ENCODE peak calls at places on chromosomes 1 and 21, in ten cellular contexts. One of them, this sample, is unnamed.

GRCh38 chr1:204443871-204444581 is 32.4 kb upstream of the PPP1R15B start:
- DNase-seq in neural progenitor cell: no peak
- DNase-seq in bronchial epithelial cell: peak; percentile 96
- DNase-seq in dorsolateral prefrontal cortex: no peak
- DNase-seq in upper lobe of right lung: no peak
- DNase-seq in WTC11: no peak
- DNase-seq in fibroblast of the aortic adventitia: no peak
- DNase-seq in omental fat pad: no peak
- DNase-seq in H9: no peak
- DNase-seq in fibroblast of lung: no peak
- DNase-seq in this sample: no peak

GRCh38 chr1:229310833-229311232 is 32.0 kb downstream of the CCSAP start:
- DNase-seq in fibroblast of lung: peak; percentile 24
- DNase-seq in dorsolateral prefrontal cortex: no peak
- DNase-seq in fibroblast of the aortic adventitia: peak; percentile 12
- DNase-seq in H9: no peak
- DNase-seq in WTC11: no peak
- DNase-seq in omental fat pad: no peak
- DNase-seq in neural progenitor cell: no peak
- DNase-seq in bronchial epithelial cell: no peak
- DNase-seq in upper lobe of right lung: no peak
- DNase-seq in this sample: no peak

GRCh38 chr1:5909576-5910275 is 82.5 kb downstream of the NPHP4 start:
- DNase-seq in neural progenitor cell: no peak
- DNase-seq in upper lobe of right lung: no peak
- DNase-seq in H9: peak; percentile 25
- DNase-seq in bronchial epithelial cell: no peak
- DNase-seq in omental fat pad: no peak
- DNase-seq in fibroblast of the aortic adventitia: no peak
- DNase-seq in dorsolateral prefrontal cortex: no peak
- DNase-seq in WTC11: no peak
- DNase-seq in fibroblast of lung: no peak
- DNase-seq in this sample: no peak

GRCh38 chr1:57520743-57521142 is 96.9 kb upstream of the DAB1 start:
- DNase-seq in H9: no peak
- DNase-seq in neural progenitor cell: no peak
- DNase-seq in WTC11: no peak
- DNase-seq in dorsolateral prefrontal cortex: no peak
- DNase-seq in upper lobe of right lung: no peak
- DNase-seq in bronchial epithelial cell: no peak
- DNase-seq in omental fat pad: no peak
- DNase-seq in fibroblast of the aortic adventitia: no peak
- DNase-seq in fibroblast of lung: no peak
- DNase-seq in this sample: no peak

GRCh38 chr1:183506561-183506960 is 34.3 kb downstream of the SMG7 start:
- DNase-seq in upper lobe of right lung: no peak
- DNase-seq in bronchial epithelial cell: no peak
- DNase-seq in fibroblast of the aortic adventitia: no peak
- DNase-seq in fibroblast of lung: no peak
- DNase-seq in neural progenitor cell: no peak
- DNase-seq in dorsolateral prefrontal cortex: no peak
- DNase-seq in H9: no peak
- DNase-seq in omental fat pad: no peak
- DNase-seq in WTC11: no peak
- DNase-seq in this sample: no peak

GRCh38 chr1:77636864-77637263 is 45.6 kb downstream of the ZZZ3 start:
- DNase-seq in dorsolateral prefrontal cortex: no peak
- DNase-seq in H9: peak; percentile 34
- DNase-seq in omental fat pad: no peak
- DNase-seq in neural progenitor cell: no peak
- DNase-seq in WTC11: no peak
- DNase-seq in upper lobe of right lung: no peak
- DNase-seq in fibroblast of the aortic adventitia: no peak
- DNase-seq in bronchial epithelial cell: peak; percentile 23
- DNase-seq in fibroblast of lung: no peak
- DNase-seq in this sample: no peak

GRCh38 chr1:203328714-203329122 is 22.2 kb downstream of the FMOD start:
- DNase-seq in H9: no peak
- DNase-seq in WTC11: peak; percentile 21
- DNase-seq in upper lobe of right lung: peak; percentile 67
- DNase-seq in neural progenitor cell: peak; percentile 80
- DNase-seq in bronchial epithelial cell: peak; percentile 51
- DNase-seq in dorsolateral prefrontal cortex: no peak
- DNase-seq in fibroblast of the aortic adventitia: no peak
- DNase-seq in fibroblast of lung: no peak
- DNase-seq in omental fat pad: no peak
- DNase-seq in this sample: no peak

GRCh38 chr1:185342672-185343259 is 25.7 kb upstream of the IVNS1ABP start:
- DNase-seq in WTC11: no peak
- DNase-seq in fibroblast of the aortic adventitia: no peak
- DNase-seq in bronchial epithelial cell: no peak
- DNase-seq in omental fat pad: no peak
- DNase-seq in H9: no peak
- DNase-seq in neural progenitor cell: no peak
- DNase-seq in dorsolateral prefrontal cortex: no peak
- DNase-seq in upper lobe of right lung: no peak
- DNase-seq in fibroblast of lung: no peak
- DNase-seq in this sample: no peak

GRCh38 chr1:184684285-184685077 is 70.2 kb downstream of the EDEM3 start:
- DNase-seq in dorsolateral prefrontal cortex: peak; percentile 69
- DNase-seq in fibroblast of lung: peak; percentile 44
- DNase-seq in fibroblast of the aortic adventitia: peak; percentile 24
- DNase-seq in upper lobe of right lung: no peak
- DNase-seq in omental fat pad: no peak
- DNase-seq in neural progenitor cell: no peak
- DNase-seq in bronchial epithelial cell: no peak
- DNase-seq in H9: no peak
- DNase-seq in WTC11: no peak
- DNase-seq in this sample: no peak

GRCh38 chr1:96804649-96805048 is 83.1 kb downstream of the PTBP2 start:
- DNase-seq in upper lobe of right lung: no peak
- DNase-seq in neural progenitor cell: no peak
- DNase-seq in fibroblast of the aortic adventitia: no peak
- DNase-seq in fibroblast of lung: peak; percentile 25
- DNase-seq in WTC11: no peak
- DNase-seq in bronchial epithelial cell: no peak
- DNase-seq in omental fat pad: no peak
- DNase-seq in H9: no peak
- DNase-seq in dorsolateral prefrontal cortex: no peak
- DNase-seq in this sample: no peak

GRCh38 chr1:186139706-186140105 is 235.3 kb downstream of the TPR start:
- DNase-seq in neural progenitor cell: no peak
- DNase-seq in upper lobe of right lung: no peak
- DNase-seq in omental fat pad: no peak
- DNase-seq in dorsolateral prefrontal cortex: no peak
- DNase-seq in fibroblast of lung: peak; percentile 4
- DNase-seq in fibroblast of the aortic adventitia: peak; percentile 76
- DNase-seq in WTC11: no peak
- DNase-seq in H9: no peak
- DNase-seq in bronchial epithelial cell: no peak
- DNase-seq in this sample: no peak

GRCh38 chr1:17892225-17892624 is 137.1 kb downstream of the ACTL8 start:
- DNase-seq in fibroblast of the aortic adventitia: no peak
- DNase-seq in upper lobe of right lung: peak; percentile 62
- DNase-seq in neural progenitor cell: no peak
- DNase-seq in WTC11: no peak
- DNase-seq in dorsolateral prefrontal cortex: no peak
- DNase-seq in omental fat pad: no peak
- DNase-seq in fibroblast of lung: no peak
- DNase-seq in H9: no peak
- DNase-seq in bronchial epithelial cell: no peak
- DNase-seq in this sample: no peak

GRCh38 chr1:156860113-156860638 is 489 bp upstream of the NTRK1 start:
- DNase-seq in dorsolateral prefrontal cortex: peak; percentile 44
- DNase-seq in fibroblast of the aortic adventitia: peak; percentile 41
- DNase-seq in fibroblast of lung: peak; percentile 39
- DNase-seq in neural progenitor cell: peak; percentile 88
- DNase-seq in H9: peak; percentile 71
- DNase-seq in omental fat pad: no peak
- DNase-seq in WTC11: peak; percentile 76
- DNase-seq in upper lobe of right lung: no peak
- DNase-seq in bronchial epithelial cell: no peak
- DNase-seq in this sample: peak; percentile 39

GRCh38 chr1:211009944-211010343 is 124.0 kb downstream of the KCNH1 start:
- DNase-seq in bronchial epithelial cell: no peak
- DNase-seq in H9: no peak
- DNase-seq in upper lobe of right lung: no peak
- DNase-seq in omental fat pad: no peak
- DNase-seq in WTC11: no peak
- DNase-seq in fibroblast of the aortic adventitia: no peak
- DNase-seq in fibroblast of lung: no peak
- DNase-seq in neural progenitor cell: no peak
- DNase-seq in dorsolateral prefrontal cortex: no peak
- DNase-seq in this sample: no peak
- TF ChIP-seq CTCF in bronchial epithelial cell: no peak
- TF ChIP-seq CTCF in H9: no peak
- TF ChIP-seq CTCF in upper lobe of right lung: no peak
- TF ChIP-seq CTCF in omental fat pad: no peak
- TF ChIP-seq CTCF in WTC11: no peak
- TF ChIP-seq CTCF in fibroblast of the aortic adventitia: no peak
- TF ChIP-seq CTCF in fibroblast of lung: no peak
- TF ChIP-seq CTCF in neural progenitor cell: peak; percentile 6
- TF ChIP-seq CTCF in dorsolateral prefrontal cortex: no peak
- TF ChIP-seq CTCF in this sample: no peak

DNA sequence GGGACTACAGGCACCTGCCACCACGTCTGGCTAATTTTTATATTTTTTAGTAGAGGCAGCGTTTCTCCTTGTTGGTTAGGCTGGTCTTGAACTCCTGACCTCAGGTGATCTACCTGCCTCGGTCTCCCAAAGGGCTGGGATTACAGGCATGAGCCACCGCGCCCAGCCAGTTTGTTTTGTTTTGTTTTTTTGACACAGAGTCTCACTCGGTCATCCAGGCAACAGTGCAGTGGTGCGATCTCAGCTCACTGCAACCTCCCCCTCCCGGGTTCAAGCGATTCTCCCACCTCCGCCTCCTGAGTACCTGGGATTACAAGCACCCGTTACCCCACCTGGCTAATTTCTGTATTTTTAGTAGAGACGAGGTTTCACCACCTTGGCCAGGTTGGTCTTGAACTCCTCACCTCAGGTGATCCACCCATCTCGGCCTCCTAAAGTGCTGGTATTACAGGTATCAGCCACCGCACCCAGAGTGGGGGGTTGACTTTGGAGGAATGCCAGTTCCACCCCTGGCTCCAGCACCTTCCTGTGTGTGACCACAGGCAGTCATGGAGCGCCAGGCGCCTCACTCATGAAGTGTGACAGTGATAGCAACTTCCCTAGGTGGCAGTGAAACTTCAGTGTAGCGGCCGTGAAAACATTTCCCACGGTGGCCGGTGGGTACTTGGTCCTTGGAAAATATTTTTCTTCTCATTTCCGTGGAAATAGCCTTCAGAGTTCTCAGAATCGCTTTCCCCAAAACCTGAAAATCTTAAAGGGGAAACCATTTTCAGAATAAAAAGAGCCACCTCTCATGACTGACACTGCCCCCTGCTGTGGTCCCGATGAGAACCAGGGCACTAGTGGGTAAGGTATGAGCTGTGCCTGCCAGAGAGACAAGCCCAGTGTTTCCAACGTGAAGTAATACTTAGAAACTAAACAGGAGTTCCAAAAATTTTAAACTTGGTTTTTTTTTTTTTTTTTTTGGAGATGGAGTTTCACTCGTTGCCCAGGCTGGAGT is 48.6 kb downstream of the WDR4 start:
- DNase-seq in H9: no peak
- DNase-seq in fibroblast of lung: no peak
- DNase-seq in fibroblast of the aortic adventitia: no peak
- DNase-seq in neural progenitor cell: no peak
- DNase-seq in bronchial epithelial cell: no peak
- DNase-seq in omental fat pad: no peak
- DNase-seq in WTC11: no peak
- DNase-seq in dorsolateral prefrontal cortex: no peak
- DNase-seq in upper lobe of right lung: peak; percentile 61
- DNase-seq in this sample: no peak
- TF ChIP-seq CTCF in H9: no peak
- TF ChIP-seq CTCF in fibroblast of lung: peak; percentile 14
- TF ChIP-seq CTCF in fibroblast of the aortic adventitia: no peak
- TF ChIP-seq CTCF in neural progenitor cell: no peak
- TF ChIP-seq CTCF in bronchial epithelial cell: no peak
- TF ChIP-seq CTCF in omental fat pad: no peak
- TF ChIP-seq CTCF in WTC11: no peak
- TF ChIP-seq CTCF in dorsolateral prefrontal cortex: peak; percentile 15
- TF ChIP-seq CTCF in upper lobe of right lung: peak; percentile 14
- TF ChIP-seq CTCF in this sample: no peak

GRCh38 chr1:65457868-65458267 is 37.4 kb downstream of the LEPR start:
- DNase-seq in bronchial epithelial cell: no peak
- DNase-seq in dorsolateral prefrontal cortex: no peak
- DNase-seq in H9: no peak
- DNase-seq in omental fat pad: no peak
- DNase-seq in fibroblast of the aortic adventitia: no peak
- DNase-seq in fibroblast of lung: no peak
- DNase-seq in WTC11: no peak
- DNase-seq in neural progenitor cell: no peak
- DNase-seq in upper lobe of right lung: no peak
- DNase-seq in this sample: no peak

GRCh38 chr1:65456481-65456880 is 36.0 kb downstream of the LEPR start:
- DNase-seq in neural progenitor cell: no peak
- DNase-seq in WTC11: no peak
- DNase-seq in bronchial epithelial cell: no peak
- DNase-seq in fibroblast of lung: no peak
- DNase-seq in fibroblast of the aortic adventitia: no peak
- DNase-seq in omental fat pad: no peak
- DNase-seq in dorsolateral prefrontal cortex: no peak
- DNase-seq in upper lobe of right lung: no peak
- DNase-seq in H9: no peak
- DNase-seq in this sample: no peak

GRCh38 chr1:65458730-65459396 is 38.4 kb downstream of the LEPR start:
- DNase-seq in H9: no peak
- DNase-seq in upper lobe of right lung: no peak
- DNase-seq in neural progenitor cell: no peak
- DNase-seq in omental fat pad: no peak
- DNase-seq in bronchial epithelial cell: peak; percentile 20
- DNase-seq in fibroblast of lung: no peak
- DNase-seq in dorsolateral prefrontal cortex: no peak
- DNase-seq in fibroblast of the aortic adventitia: no peak
- DNase-seq in WTC11: no peak
- DNase-seq in this sample: no peak

DNA sequence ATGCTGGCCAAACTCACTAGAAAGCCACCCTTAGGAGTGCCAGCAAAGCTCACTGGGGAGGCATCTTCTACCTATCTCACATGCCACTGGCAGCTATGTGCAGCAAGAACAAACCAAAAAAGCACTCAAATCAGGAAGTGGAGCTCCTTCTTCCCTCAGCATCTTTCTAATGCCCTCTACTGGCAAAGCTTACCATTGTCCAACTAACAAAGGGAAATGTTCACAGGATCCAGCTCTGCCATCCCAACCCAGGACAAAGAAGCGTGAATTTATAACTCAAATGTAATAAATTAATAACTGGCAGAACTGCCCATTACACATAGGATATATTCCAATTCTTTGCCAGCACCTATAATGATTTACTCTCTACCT is 38.9 kb downstream of the LEPR start:
- DNase-seq in omental fat pad: no peak
- DNase-seq in dorsolateral prefrontal cortex: no peak
- DNase-seq in neural progenitor cell: peak; percentile 41
- DNase-seq in fibroblast of lung: peak; percentile 42
- DNase-seq in bronchial epithelial cell: peak; percentile 44
- DNase-seq in upper lobe of right lung: no peak
- DNase-seq in H9: no peak
- DNase-seq in fibroblast of the aortic adventitia: peak; percentile 44
- DNase-seq in WTC11: no peak
- DNase-seq in this sample: no peak
- TF ChIP-seq CTCF in omental fat pad: no peak
- TF ChIP-seq CTCF in dorsolateral prefrontal cortex: peak; percentile 50
- TF ChIP-seq CTCF in neural progenitor cell: peak; percentile 60
- TF ChIP-seq CTCF in fibroblast of lung: peak; percentile 70
- TF ChIP-seq CTCF in bronchial epithelial cell: peak; percentile 67
- TF ChIP-seq CTCF in upper lobe of right lung: peak; percentile 48
- TF ChIP-seq CTCF in H9: peak; percentile 73
- TF ChIP-seq CTCF in fibroblast of the aortic adventitia: peak; percentile 58
- TF ChIP-seq CTCF in WTC11: no peak
- TF ChIP-seq CTCF in this sample: peak; percentile 49

GRCh38 chr1:8567146-8567545 is 249.2 kb downstream of the SLC45A1 start:
- DNase-seq in WTC11: no peak
- DNase-seq in fibroblast of lung: peak; percentile 65
- DNase-seq in neural progenitor cell: no peak
- DNase-seq in H9: no peak
- DNase-seq in omental fat pad: no peak
- DNase-seq in bronchial epithelial cell: peak; percentile 24
- DNase-seq in upper lobe of right lung: no peak
- DNase-seq in dorsolateral prefrontal cortex: no peak
- DNase-seq in fibroblast of the aortic adventitia: no peak
- DNase-seq in this sample: no peak
- TF ChIP-seq CTCF in WTC11: no peak
- TF ChIP-seq CTCF in fibroblast of lung: no peak
- TF ChIP-seq CTCF in neural progenitor cell: no peak
- TF ChIP-seq CTCF in H9: no peak
- TF ChIP-seq CTCF in omental fat pad: no peak
- TF ChIP-seq CTCF in bronchial epithelial cell: no peak
- TF ChIP-seq CTCF in upper lobe of right lung: no peak
- TF ChIP-seq CTCF in dorsolateral prefrontal cortex: no peak
- TF ChIP-seq CTCF in fibroblast of the aortic adventitia: no peak
- TF ChIP-seq CTCF in this sample: no peak

This sample was measured in progenitor cell of endocrine pancreas.